ENCODE peak calls at places on chromosomes 16 and 17, in six cellular contexts. S, N, X, H, F and D are unnamed samples.

GRCh38 chr17:70525976-70526375 is 356.6 kb downstream of the KCNJ2 start:
- DNase-seq in S (no peak), N (no peak), X (no peak), H (no peak), F (no peak), D (no peak)

GRCh38 chr16:87747626-87748025 is 18.2 kb downstream of the KLHDC4 start:
- DNase-seq in S (no peak), N (no peak), X (no peak), H (no peak), F (no peak), D (peak)

GRCh38 chr17:51907041-51907440 is 251.5 kb downstream of the CA10 start:
- DNase-seq in S (no peak), N (no peak), X (no peak), H (no peak), F (no peak), D (no peak)

GRCh38 chr17:28740406-28741357 is 3.1 kb upstream of the TRAF4 start:
- DNase-seq in S (no peak), N (no peak), X (no peak), H (no peak), F (no peak), D (no peak)

GRCh38 chr17:79839363-79840203 is at the start of gene CBX4:
- DNase-seq in S (peak), N (peak), X (peak), H (peak), F (peak), D (peak)

GRCh38 chr17:42525221-42525620 is 10.8 kb upstream of the NAGLU start:
- DNase-seq in S (no peak), N (no peak), X (no peak), H (no peak), F (no peak), D (no peak)

GRCh38 chr17:83198366-83199341 is 119.2 kb downstream of the METRNL start:
- DNase-seq in S (no peak), N (no peak), X (no peak), H (no peak), F (no peak), D (no peak)

GRCh38 chr17:65557349-65558310 is 3.8 kb downstream of the AXIN2 start:
- DNase-seq in S (peak), N (no peak), X (no peak), H (peak), F (no peak), D (no peak)

GRCh38 chr17:42276359-42276608 is at the start of gene STAT5B:
- DNase-seq in S (peak), N (peak), X (peak), H (no peak), F (peak), D (peak)

GRCh38 chr16:67562526-67562917 is at the start of gene CTCF:
- DNase-seq in S (peak), N (no peak), X (peak), H (peak), F (peak), D (peak)

GRCh38 chr17:75590314-75590761 is 2.7 kb downstream of the MYO15B start:
- DNase-seq in S (no peak), N (no peak), X (no peak), H (no peak), F (no peak), D (no peak)

GRCh38 chr16:57614546-57615343 is 13.7 kb upstream of the ADGRG1 start:
- DNase-seq in S (no peak), N (peak), X (no peak), H (no peak), F (no peak), D (no peak)

GRCh38 chr16:57616241-57616640 is 12.2 kb upstream of the ADGRG1 start:
- DNase-seq in S (no peak), N (peak), X (no peak), H (no peak), F (no peak), D (no peak)

GRCh38 chr16:57617604-57618111 is 10.8 kb upstream of the ADGRG1 start:
- DNase-seq in S (no peak), N (peak), X (no peak), H (no peak), F (no peak), D (peak)

GRCh38 chr16:57616871-57617270 is 11.6 kb upstream of the ADGRG1 start:
- DNase-seq in S (no peak), N (peak), X (no peak), H (no peak), F (no peak), D (no peak)

DNA sequence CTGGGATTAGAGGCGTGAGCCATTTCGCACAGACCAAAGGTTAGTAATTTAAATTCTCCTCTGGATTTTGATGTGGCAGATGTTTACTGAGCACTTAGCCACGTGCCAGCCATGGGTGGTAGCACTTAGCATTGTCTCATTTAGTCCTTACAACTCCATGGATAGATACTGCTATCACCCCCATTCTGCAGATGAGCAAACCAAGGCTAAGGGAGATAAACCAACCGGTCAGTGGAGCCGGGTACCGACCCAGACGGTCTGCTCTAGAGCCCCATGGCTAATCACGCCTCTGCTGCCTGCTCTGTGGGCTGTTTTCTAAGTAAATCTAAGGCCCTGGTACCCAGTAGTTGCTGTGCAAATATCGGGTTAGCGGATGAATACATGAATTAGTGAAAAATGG is 12.6 kb upstream of the ADGRG1 start:
- DNase-seq in S (no peak), N (peak), X (no peak), H (no peak), F (no peak), D (no peak)
- TF ChIP-seq JUN in S (no peak), N (no peak), X (no peak), H (no peak), F (no peak), D (no peak)

GRCh38 chr16:78489072-78489471 is 389.6 kb downstream of the WWOX start:
- DNase-seq in S (no peak), N (no peak), X (no peak), H (no peak), F (no peak), D (no peak)
- TF ChIP-seq JUN in S (no peak), N (no peak), X (no peak), H (no peak), F (no peak), D (no peak)

GRCh38 chr16:75555707-75556512 is at the start of gene TMEM231:
- DNase-seq in S (peak), N (peak), X (peak), H (peak), F (peak), D (peak)
- TF ChIP-seq JUN in S (no peak), N (no peak), X (no peak), H (no peak), F (no peak), D (no peak)

GRCh38 chr17:44970136-44970737 is 2.1 kb upstream of the C1QL1 start:
- DNase-seq in S (no peak), N (peak), X (no peak), H (no peak), F (no peak), D (peak)
- TF ChIP-seq JUN in S (no peak), N (no peak), X (no peak), H (no peak), F (no peak), D (no peak)

GRCh38 chr16:84806256-84806889 is 13.4 kb upstream of the CRISPLD2 start:
- DNase-seq in S (peak), N (no peak), X (peak), H (no peak), F (peak), D (no peak)
- TF ChIP-seq JUN in S (no peak), N (no peak), X (peak), H (no peak), F (no peak), D (no peak)

GRCh38 chr17:8075081-8075480 is 12.4 kb downstream of the ALOX12B start:
- DNase-seq in S (no peak), N (no peak), X (no peak), H (no peak), F (no peak), D (no peak)
- TF ChIP-seq JUN in S (no peak), N (no peak), X (no peak), H (no peak), F (no peak), D (no peak)

DNA sequence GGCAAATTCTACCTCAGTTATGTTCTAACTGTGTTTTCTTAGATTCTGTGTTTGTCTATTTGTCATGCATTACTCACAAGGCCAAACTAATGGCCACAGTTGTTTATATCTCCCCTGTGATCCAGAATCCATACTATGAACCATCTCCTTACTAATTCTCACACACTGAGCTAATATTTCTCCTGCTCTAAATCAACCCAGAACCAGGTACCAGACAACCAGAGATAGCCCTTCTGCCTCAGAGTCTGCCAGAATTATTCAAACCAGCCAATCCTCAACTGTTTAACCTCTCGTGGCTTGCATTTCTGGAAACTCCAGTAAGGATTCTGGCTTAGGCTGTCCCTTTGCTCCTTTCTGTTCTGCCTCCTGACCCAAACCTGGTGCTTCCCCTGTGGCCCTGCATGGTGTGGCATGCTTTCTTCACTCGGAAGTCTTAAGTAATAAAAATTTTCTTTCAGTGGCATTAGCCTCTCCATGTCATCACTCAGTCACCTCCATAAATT is 59.4 kb downstream of the EFCAB5 start:
- DNase-seq in S (no peak), N (no peak), X (no peak), H (no peak), F (no peak), D (no peak)
- TF ChIP-seq JUN in S (no peak), N (no peak), X (no peak), H (no peak), F (no peak), D (no peak)

GRCh38 chr17:56676807-56677206 is 83.3 kb downstream of the NOG start:
- DNase-seq in S (peak), N (no peak), X (no peak), H (no peak), F (no peak), D (no peak)
- TF ChIP-seq JUN in S (no peak), N (no peak), X (no peak), H (no peak), F (no peak), D (no peak)